ENCODE peak calls at places on chromosomes 12 and 14, in eight cellular contexts. X is fibroblast of the aortic adventitia, Q is body of pancreas, N is nephron progenitor cell, B is activated B cell treated with CpG ODN at 0.5 μM for 24 hours, H is HFFc6, T is glutamatergic neuron, F is omental fat pad. R is an unnamed sample.

GRCh38 chr12:89556976-89557375 is 31.1 kb upstream of the POC1B start:
- DNase-seq in H (no peak), T (no peak), B (no peak), Q (no peak), N (no peak), X (peak), F (no peak), R (no peak)

GRCh38 chr12:63752283-63752682 is 27.4 kb upstream of the RXYLT1 start:
- DNase-seq in F (no peak), X (no peak), T (no peak), H (no peak), Q (no peak), B (no peak), N (no peak), R (no peak)

GRCh38 chr14:21498540-21499526 is 12.3 kb downstream of the METTL3 start:
- DNase-seq in H (peak), T (no peak), F (no peak), X (peak), Q (no peak), B (no peak), N (peak), R (no peak)

GRCh38 chr12:2016862-2017723 is 12.8 kb upstream of the DCP1B start:
- DNase-seq in F (no peak), T (no peak), Q (no peak), B (no peak), N (no peak), H (no peak), X (no peak), R (no peak)

GRCh38 chr14:97802974-97803373 is 1005.8 kb downstream of the VRK1 start:
- DNase-seq in Q (no peak), F (no peak), B (no peak), X (no peak), H (no peak), T (no peak), N (no peak), R (no peak)

GRCh38 chr12:77082021-77082420 is 16.7 kb upstream of the E2F7 start:
- DNase-seq in T (no peak), B (no peak), H (no peak), F (no peak), N (no peak), Q (no peak), X (peak), R (no peak)

GRCh38 chr14:73744175-73744867 is 30.1 kb upstream of the PNMA1 start:
- DNase-seq in F (no peak), B (no peak), H (no peak), Q (no peak), X (no peak), N (no peak), T (no peak), R (no peak)

GRCh38 chr12:96261557-96261956 is 67.4 kb downstream of the ELK3 start:
- DNase-seq in F (no peak), B (no peak), X (no peak), Q (no peak), H (no peak), N (no peak), T (no peak), R (no peak)

GRCh38 chr12:3168775-3169221 is 91.6 kb downstream of the TSPAN9 start:
- DNase-seq in F (peak), X (peak), H (peak), N (no peak), B (no peak), Q (no peak), T (no peak), R (no peak)

GRCh38 chr12:20547788-20548575 is 147.2 kb upstream of the SLCO1C1 start:
- DNase-seq in Q (no peak), X (peak), F (no peak), T (no peak), H (no peak), B (no peak), N (no peak), R (no peak)

GRCh38 chr12:47791351-47791746 is 18.3 kb downstream of the SLC48A1 start:
- DNase-seq in X (no peak), T (no peak), H (no peak), F (no peak), Q (no peak), B (no peak), N (no peak), R (no peak)

GRCh38 chr14:47186491-47186890 is 488.9 kb downstream of the MDGA2 start:
- DNase-seq in X (no peak), Q (no peak), F (no peak), B (no peak), T (no peak), N (no peak), H (no peak), R (no peak)

GRCh38 chr12:131979606-131980005 is 29.9 kb downstream of the EP400 start:
- DNase-seq in N (no peak), Q (no peak), H (no peak), X (no peak), T (no peak), F (no peak), B (no peak), R (no peak)

GRCh38 chr12:29616664-29617409 is 119.4 kb upstream of the OVCH1 start:
- DNase-seq in H (no peak), B (no peak), Q (no peak), N (no peak), X (peak), F (no peak), T (no peak), R (no peak)

GRCh38 chr12:116881325-116881866 is at the start of gene HRK:
- DNase-seq in F (no peak), B (no peak), N (no peak), X (no peak), H (no peak), T (no peak), Q (no peak), R (no peak)

GRCh38 chr14:51521764-51522163 is 129.9 kb upstream of the FRMD6 start:
- DNase-seq in X (peak), B (no peak), T (no peak), N (no peak), Q (no peak), H (peak), F (no peak), R (no peak)

GRCh38 chr12:44525806-44526654 is 350.1 kb downstream of the NELL2 start:
- DNase-seq in F (no peak), Q (no peak), B (no peak), X (no peak), H (no peak), N (no peak), T (no peak), R (no peak)

GRCh38 chr14:74437654-74438053 is 11.6 kb upstream of the SYNDIG1L start:
- DNase-seq in B (no peak), X (no peak), N (peak), H (no peak), Q (no peak), F (no peak), T (no peak), R (no peak)

GRCh38 chr12:91274886-91275285 is 92.3 kb upstream of the DCN start:
- DNase-seq in X (peak), B (no peak), T (no peak), H (no peak), N (no peak), F (no peak), Q (peak), R (no peak)

GRCh38 chr14:92532490-92533163 is 19.0 kb downstream of the RIN3 start:
- DNase-seq in T (no peak), N (no peak), Q (no peak), X (no peak), B (no peak), H (no peak), F (no peak), R (no peak)

GRCh38 chr14:100849432-100849831 is 23.5 kb downstream of the MEG3 start:
- DNase-seq in Q (no peak), T (no peak), F (no peak), B (no peak), N (no peak), H (no peak), X (peak), R (no peak)

GRCh38 chr12:80714055-80714454 is 2.7 kb upstream of the MYF5 start:
- DNase-seq in X (peak), N (peak), H (no peak), T (no peak), B (no peak), Q (no peak), F (no peak), R (no peak)

GRCh38 chr12:46442723-46443122 is 70.2 kb upstream of the SLC38A2 start:
- DNase-seq in H (peak), T (no peak), B (no peak), F (no peak), N (no peak), X (no peak), Q (no peak), R (no peak)

GRCh38 chr12:63103489-63104131 is 47.4 kb downstream of the AVPR1A start:
- DNase-seq in T (no peak), X (peak), F (no peak), H (peak), Q (no peak), N (peak), B (no peak), R (no peak)

GRCh38 chr12:57235012-57235727 is 5.7 kb downstream of the SHMT2 start:
- DNase-seq in B (no peak), N (no peak), X (peak), Q (peak), T (no peak), H (no peak), F (no peak), R (no peak)

GRCh38 chr12:47100146-47100545 is 20.4 kb upstream of the AMIGO2 start:
- DNase-seq in X (peak), N (no peak), F (no peak), H (no peak), Q (no peak), T (no peak), B (no peak), R (no peak)

GRCh38 chr14:74635831-74636230 is 23.8 kb upstream of the LTBP2 start:
- DNase-seq in B (no peak), H (no peak), X (no peak), F (no peak), Q (no peak), T (no peak), N (no peak), R (no peak)

GRCh38 chr14:88255196-88255595 is 67.9 kb downstream of the KCNK10 start:
- DNase-seq in F (no peak), N (no peak), Q (no peak), X (no peak), B (no peak), T (no peak), H (no peak), R (no peak)
- TF ChIP-seq CTCF in F (no peak), N (no peak), Q (no peak), X (no peak), B (no peak), T (no peak), H (no peak), R (no peak)

GRCh38 chr12:42823679-42824078 is 234.1 kb upstream of the PRICKLE1 start:
- DNase-seq in F (no peak), T (no peak), Q (no peak), H (no peak), N (no peak), X (no peak), B (no peak), R (no peak)
- TF ChIP-seq CTCF in F (no peak), T (peak), Q (no peak), H (peak), N (no peak), X (no peak), B (no peak), R (no peak)

GRCh38 chr12:53295891-53296219 is 513 bp downstream of the PFDN5 start:
- DNase-seq in X (no peak), B (no peak), H (no peak), Q (no peak), N (no peak), F (no peak), T (no peak), R (no peak)

GRCh38 chr12:53299101-53299453 is 418 bp upstream of the MYG1 start:
- DNase-seq in B (no peak), N (no peak), X (peak), H (peak), F (no peak), Q (no peak), T (no peak), R (peak)

GRCh38 chr12:53292441-53292840 is 2.9 kb upstream of the PFDN5 start:
- DNase-seq in X (no peak), H (no peak), B (no peak), T (no peak), Q (no peak), N (no peak), F (no peak), R (no peak)

GRCh38 chr12:53298154-53298553 is 1.3 kb upstream of the MYG1 start:
- DNase-seq in Q (no peak), X (peak), H (peak), F (no peak), B (no peak), N (no peak), T (no peak), R (peak)

DNA sequence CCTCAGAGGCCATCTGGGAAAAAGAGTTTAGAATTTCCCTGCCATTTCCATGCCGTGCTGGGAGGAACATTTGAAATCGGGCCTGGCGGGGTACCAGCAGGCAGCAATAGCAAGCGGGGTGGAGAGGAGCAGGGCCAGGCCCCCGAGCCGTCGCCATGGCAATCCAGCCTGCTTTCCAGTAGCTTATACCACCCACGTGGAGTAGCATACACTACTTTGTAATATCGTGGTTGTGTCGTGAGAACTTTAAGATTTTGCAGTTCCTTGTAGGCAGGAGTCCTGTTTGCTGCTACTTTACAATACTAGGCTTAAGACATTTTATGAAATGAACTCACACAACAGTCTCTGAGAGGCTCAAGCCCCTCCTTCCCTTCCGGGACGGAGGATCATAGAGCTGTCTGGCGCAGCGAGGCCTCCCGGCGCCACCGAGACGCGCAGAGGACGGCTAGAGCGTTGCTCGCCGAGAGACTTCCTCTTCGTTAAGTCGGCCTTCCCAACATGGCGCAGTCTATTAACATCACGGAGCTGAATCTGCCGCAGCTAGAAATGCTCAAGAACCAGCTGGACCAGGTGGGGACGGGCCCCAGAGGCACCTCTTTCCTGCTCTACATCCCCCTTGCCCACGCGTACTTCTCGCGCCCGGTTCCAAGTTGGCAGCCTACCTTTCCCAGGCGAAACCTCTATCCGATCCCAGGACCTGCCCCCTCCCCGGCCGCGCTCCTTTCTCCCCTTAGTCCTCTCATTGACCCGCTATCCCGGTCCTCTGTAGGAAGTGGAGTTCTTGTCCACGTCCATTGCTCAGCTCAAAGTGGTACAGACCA is at the start of gene PFDN5:
- DNase-seq in T (peak), Q (peak), B (peak), H (peak), F (peak), N (peak), X (peak), R (peak)
- TF ChIP-seq CTCF in T (no peak), Q (no peak), B (no peak), H (peak), F (no peak), N (no peak), X (peak), R (no peak)

DNA sequence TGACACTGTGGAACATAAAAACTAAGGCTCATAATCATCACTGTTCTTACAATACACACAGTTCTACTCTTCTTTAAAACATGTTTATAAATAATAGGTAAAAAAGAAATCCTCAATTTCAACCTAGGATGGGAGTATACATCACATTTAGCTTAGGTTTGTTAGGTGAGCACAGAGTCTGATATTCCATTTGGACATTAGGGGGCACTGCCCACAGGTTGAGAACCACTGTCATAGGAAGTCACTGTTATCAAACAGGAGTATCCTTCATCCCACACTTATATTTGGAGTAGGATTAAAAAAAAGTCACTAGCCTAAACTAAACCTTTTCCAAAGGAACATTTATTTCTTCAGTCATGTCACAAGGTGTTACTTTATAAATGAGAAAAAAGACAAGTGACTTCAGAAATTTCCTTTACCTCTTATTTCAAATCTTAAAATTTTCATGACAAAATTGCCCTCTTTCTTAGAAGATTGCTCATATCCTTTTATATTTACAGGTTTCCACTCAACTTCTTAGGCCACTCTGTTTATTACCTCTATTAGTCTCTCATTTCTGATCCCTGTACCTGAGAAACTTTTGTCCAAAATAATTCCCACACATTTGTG is 240.6 kb downstream of the CPNE8 start:
- DNase-seq in T (peak), X (peak), F (no peak), H (no peak), Q (no peak), N (no peak), B (no peak), R (no peak)
- TF ChIP-seq CTCF in T (peak), X (peak), F (no peak), H (peak), Q (peak), N (peak), B (no peak), R (peak)

GRCh38 chr14:23633160-23633701 is 2.9 kb upstream of the DHRS2 start:
- DNase-seq in N (no peak), X (no peak), H (no peak), F (no peak), Q (no peak), T (no peak), B (no peak), R (no peak)
- TF ChIP-seq CTCF in N (no peak), X (peak), H (peak), F (no peak), Q (no peak), T (peak), B (no peak), R (no peak)